ENCODE peak calls at places on chromosomes 4 and X, in eight cellular contexts. D is M059J; R is fibroblast of mammary gland; J is RWPE1; Q is GDM1; H is NCI-H524 treated with DMSO at 0.1 percent for 48 hours; P is stimulated activated CD4-positive, alpha-beta T cell treated with anti-CD3 and anti-CD28 coated beads, TNF-alpha, amount 100 ng/mL, for 4 hours; I is HEK293T. L is an unnamed sample.

GRCh38 chr4:76738081-76738931 is 159.6 kb downstream of the SOWAHB start:
- DNase-seq in D (peak; percentile 84), R (peak; percentile 91), J (no peak), Q (no peak), H (no peak), P (no peak), I (no peak), L (no peak)

GRCh38 chr4:152729466-152729865 is 49.7 kb upstream of the TMEM154 start:
- DNase-seq in D (peak; percentile 21), R (peak; percentile 77), J (peak; percentile 64), Q (no peak), H (no peak), P (no peak), I (no peak), L (no peak)

GRCh38 chrX:10636851-10637250 is 16.5 kb upstream of the MID1 start:
- DNase-seq in D (no peak), R (no peak), J (no peak), Q (no peak), H (no peak), P (no peak), I (no peak), L (no peak)

GRCh38 chrX:109936598-109936997 is 66.3 kb upstream of the TMEM164 start:
- DNase-seq in D (peak; percentile 26), R (peak; percentile 48), J (no peak), Q (no peak), H (no peak), P (no peak), I (no peak), L (no peak)

GRCh38 chr4:112938461-112939058 is 110.9 kb upstream of the ANK2 start:
- DNase-seq in D (peak; percentile 38), R (peak; percentile 69), J (peak; percentile 38), Q (no peak), H (no peak), P (no peak), I (peak; percentile 25), L (no peak)

GRCh38 chrX:34656467-34656841 is 631 bp downstream of the TMEM47 start:
- DNase-seq in D (no peak), R (no peak), J (no peak), Q (no peak), H (no peak), P (no peak), I (no peak), L (no peak)

GRCh38 chr4:163343604-163344146 is at the start of gene NPY5R:
- DNase-seq in D (no peak), R (no peak), J (no peak), Q (no peak), H (no peak), P (no peak), I (peak; percentile 18), L (no peak)

GRCh38 chrX:154123241-154124219 is 20.5 kb upstream of the OPN1LW start:
- DNase-seq in D (peak; percentile 58), R (no peak), J (no peak), Q (peak; percentile 7), H (no peak), P (peak; percentile 2), I (no peak), L (no peak)

GRCh38 chr4:122100508-122100907 is 51.6 kb upstream of the BLTP1 start:
- DNase-seq in D (no peak), R (no peak), J (no peak), Q (no peak), H (no peak), P (no peak), I (peak; percentile 22), L (no peak)

GRCh38 chrX:72545990-72546389 is 26.7 kb downstream of the HDAC8 start:
- DNase-seq in D (no peak), R (peak; percentile 14), J (no peak), Q (no peak), H (no peak), P (no peak), I (peak; percentile 44), L (no peak)

GRCh38 chrX:70032797-70033196 is 16.9 kb downstream of the AWAT2 start:
- DNase-seq in D (no peak), R (no peak), J (no peak), Q (no peak), H (no peak), P (no peak), I (no peak), L (no peak)

GRCh38 chr4:16437836-16438235 is 211.6 kb upstream of the TAPT1 start:
- DNase-seq in D (no peak), R (peak; percentile 27), J (no peak), Q (no peak), H (no peak), P (no peak), I (no peak), L (no peak)

GRCh38 chr4:102036619-102037376 is 246.3 kb downstream of the BANK1 start:
- DNase-seq in D (peak; percentile 7), R (peak; percentile 69), J (no peak), Q (no peak), H (peak; percentile 66), P (no peak), I (no peak), L (peak; percentile 42)

GRCh38 chr4:107863850-107864371 is 39.2 kb downstream of the SGMS2 start:
- DNase-seq in D (peak; percentile 76), R (peak; percentile 45), J (peak; percentile 67), Q (no peak), H (no peak), P (no peak), I (peak; percentile 22), L (no peak)

GRCh38 chr4:104571341-104571740 is 76.6 kb upstream of the CXXC4 start:
- DNase-seq in D (no peak), R (no peak), J (no peak), Q (no peak), H (no peak), P (no peak), I (no peak), L (no peak)

GRCh38 chr4:120763650-120764049 is 158.9 kb downstream of the PRDM5 start:
- DNase-seq in D (no peak), R (no peak), J (no peak), Q (no peak), H (no peak), P (no peak), I (no peak), L (no peak)

GRCh38 chr4:6896035-6896434 is 13.6 kb upstream of the TBC1D14 start:
- DNase-seq in D (no peak), R (no peak), J (no peak), Q (no peak), H (no peak), P (no peak), I (no peak), L (no peak)

GRCh38 chrX:134144231-134144630 is 92.8 kb upstream of the CCDC160 start:
- DNase-seq in D (peak; percentile 11), R (peak; percentile 7), J (peak; percentile 3), Q (no peak), H (no peak), P (no peak), I (peak; percentile 27), L (no peak)

GRCh38 chr4:38980903-38981676 is 51.1 kb downstream of the TMEM156 start:
- DNase-seq in D (peak; percentile 79), R (peak; percentile 87), J (no peak), Q (no peak), H (no peak), P (no peak), I (no peak), L (no peak)

GRCh38 chrX:49910344-49910743 is 12.1 kb upstream of the CLCN5 start:
- DNase-seq in D (peak; percentile 6), R (no peak), J (no peak), Q (no peak), H (no peak), P (no peak), I (no peak), L (no peak)

GRCh38 chr4:158999166-158999682 is 103.7 kb upstream of the RAPGEF2 start:
- DNase-seq in D (no peak), R (no peak), J (no peak), Q (no peak), H (no peak), P (no peak), I (no peak), L (no peak)

GRCh38 chr4:82499705-82500104 is 62.1 kb downstream of the TMEM150C start:
- DNase-seq in D (no peak), R (no peak), J (no peak), Q (no peak), H (no peak), P (no peak), I (no peak), L (no peak)

GRCh38 chr4:71602271-71602890 is 181.5 kb downstream of the GC start:
- DNase-seq in D (no peak), R (no peak), J (no peak), Q (no peak), H (no peak), P (no peak), I (no peak), L (no peak)

L was measured in NCI-H510A.